ENCODE peak calls at places on chromosomes 6 and 20, in six cellular contexts. Z is MV-4-11, I is HFF-Myc, R is bronchial epithelial cell, C is ascending aorta, A is brain microvascular endothelial cell. S is an unnamed sample.

GRCh38 chr20:61185181-61185580 is 66.9 kb upstream of the CDH4 start:
- DNase-seq in Z (no peak), I (no peak), R (peak), C (no peak), A (no peak), S (no peak)

GRCh38 chr6:63589955-63590411 is 17.7 kb downstream of the LOC128125822 start:
- DNase-seq in Z (no peak), I (no peak), R (no peak), C (no peak), A (no peak), S (no peak)

GRCh38 chr6:78605909-78606446 is 261.4 kb upstream of the IRAK1BP1 start:
- DNase-seq in Z (no peak), I (no peak), R (peak), C (no peak), A (peak), S (no peak)

GRCh38 chr20:25299801-25300200 is 51.9 kb downstream of the PYGB start:
- DNase-seq in Z (no peak), I (no peak), R (peak), C (no peak), A (peak), S (no peak)

GRCh38 chr6:121086876-121087275 is 247.4 kb downstream of the TBC1D32 start:
- DNase-seq in Z (no peak), I (no peak), R (no peak), C (no peak), A (no peak), S (no peak)

GRCh38 chr6:137850816-137851602 is 16.1 kb upstream of the TNFAIP3 start:
- DNase-seq in Z (no peak), I (no peak), R (no peak), C (no peak), A (no peak), S (no peak)

GRCh38 chr6:22024973-22025467 is 271.8 kb downstream of the PRL start:
- DNase-seq in Z (peak), I (no peak), R (no peak), C (no peak), A (no peak), S (no peak)

GRCh38 chr6:26048590-26048989 is 38.6 kb upstream of the HFE start:
- DNase-seq in Z (no peak), I (no peak), R (no peak), C (no peak), A (no peak), S (no peak)

GRCh38 chr6:85685713-85686112 is 43.0 kb upstream of the SYNCRIP start:
- DNase-seq in Z (no peak), I (no peak), R (no peak), C (no peak), A (no peak), S (no peak)

GRCh38 chr6:19465240-19465639 is 371.9 kb upstream of the ID4 start:
- DNase-seq in Z (no peak), I (no peak), R (no peak), C (no peak), A (no peak), S (no peak)

GRCh38 chr6:33824461-33825154 is 20.8 kb upstream of the MLN start:
- DNase-seq in Z (peak), I (no peak), R (peak), C (no peak), A (peak), S (no peak)